ENCODE peak calls at places on chromosomes 13 and 19, in nine cellular contexts. G is esophagus muscularis mucosa, P is K562, X is upper lobe of left lung, U is A549, W is transverse colon, B is GM12878, O is tibial nerve, S is stomach. Z is an unnamed sample. For H3K9me3, the result is how much of the 10 kb centered on the place peaks cover.

GRCh38 chr19:53906211-53907192 is 2.6 kb upstream of the CACNG7 start:
- DNase-seq in G (no peak), P (peak), X (peak), U (no peak), W (peak), B (no peak), O (no peak), S (peak), Z (no peak)

GRCh38 chr13:23621316-23621645 is 51.1 kb downstream of the TNFRSF19 start:
- DNase-seq in G (no peak), P (no peak), X (no peak), U (peak), W (no peak), B (no peak), O (no peak), S (no peak), Z (no peak)

GRCh38 chr19:458091-459042 is 2.5 kb downstream of the SHC2 start:
- DNase-seq in G (no peak), P (no peak), X (peak), U (no peak), W (no peak), B (no peak), O (no peak), S (no peak), Z (no peak)

GRCh38 chr13:32222046-32222676 is 93.0 kb downstream of the ZAR1L start:
- DNase-seq in G (peak), P (no peak), X (no peak), U (no peak), W (no peak), B (no peak), O (no peak), S (no peak), Z (no peak)

GRCh38 chr13:57631607-57632275 is at the start of gene PCDH17:
- DNase-seq in G (no peak), P (no peak), X (peak), U (no peak), W (peak), B (no peak), O (no peak), S (peak), Z (no peak)

GRCh38 chr13:111046590-111047141 is 68.4 kb upstream of the ARHGEF7 start:
- DNase-seq in G (peak), P (peak), X (no peak), U (no peak), W (no peak), B (peak), O (no peak), S (no peak), Z (no peak)

GRCh38 chr19:48746738-48747575 is at the start of gene IZUMO1:
- DNase-seq in G (no peak), P (peak), X (peak), U (peak), W (peak), B (no peak), O (peak), S (peak), Z (no peak)

GRCh38 chr13:67048084-67048792 is 181.9 kb downstream of the PCDH9 start:
- DNase-seq in G (no peak), P (peak), X (no peak), U (no peak), W (no peak), B (no peak), O (no peak), S (no peak), Z (no peak)

GRCh38 chr13:45847554-45848224 is 3.9 kb downstream of the SIAH3 start:
- DNase-seq in G (no peak), P (peak), X (peak), U (no peak), W (peak), B (no peak), O (no peak), S (peak), Z (no peak)

GRCh38 chr13:31263346-31263745 is 63.6 kb downstream of the B3GLCT start:
- DNase-seq in G (no peak), P (no peak), X (no peak), U (no peak), W (no peak), B (no peak), O (no peak), S (no peak), Z (no peak)

GRCh38 chr19:15185188-15185587 is 15.6 kb downstream of the NOTCH3 start:
- DNase-seq in G (no peak), P (no peak), X (peak), U (no peak), W (no peak), B (no peak), O (no peak), S (no peak), Z (no peak)

GRCh38 chr19:4720037-4720700 is 3.5 kb downstream of the DPP9 start:
- DNase-seq in G (no peak), P (no peak), X (no peak), U (no peak), W (no peak), B (no peak), O (no peak), S (no peak), Z (no peak)

GRCh38 chr19:51809787-51810186 is 14.8 kb downstream of the FPR3 start:
- DNase-seq in G (no peak), P (no peak), X (no peak), U (no peak), W (no peak), B (no peak), O (no peak), S (no peak), Z (no peak)

GRCh38 chr13:40063743-40064142 is 408.3 kb downstream of the COG6 start:
- DNase-seq in G (peak), P (no peak), X (no peak), U (no peak), W (no peak), B (no peak), O (no peak), S (peak), Z (no peak)

GRCh38 chr19:41495589-41495988 is 52.6 kb downstream of the ERICH4 start:
- DNase-seq in G (no peak), P (no peak), X (no peak), U (no peak), W (no peak), B (no peak), O (no peak), S (no peak), Z (no peak)

GRCh38 chr19:10120538-10121198 is 969 bp upstream of the EIF3G start:
- DNase-seq in G (no peak), P (no peak), X (no peak), U (no peak), W (no peak), B (no peak), O (no peak), S (no peak), Z (no peak)

GRCh38 chr13:41648314-41648935 is 191.1 kb downstream of the RGCC start:
- DNase-seq in G (no peak), P (no peak), X (no peak), U (peak), W (no peak), B (no peak), O (no peak), S (no peak), Z (no peak)

GRCh38 chr19:35316560-35316959 is 12.4 kb upstream of the CD22 start:
- DNase-seq in G (no peak), P (no peak), X (no peak), U (no peak), W (no peak), B (no peak), O (no peak), S (no peak), Z (no peak)

GRCh38 chr13:28355822-28356371 is 139.0 kb downstream of the FLT1 start:
- DNase-seq in G (no peak), P (peak), X (no peak), U (no peak), W (no peak), B (no peak), O (no peak), S (no peak), Z (no peak)

GRCh38 chr13:29737061-29737460 is 113.4 kb downstream of the UBL3 start:
- DNase-seq in G (no peak), P (no peak), X (no peak), U (no peak), W (no peak), B (no peak), O (no peak), S (no peak), Z (no peak)

GRCh38 chr13:112072531-112073244 is 5.7 kb downstream of the SOX1 start:
- DNase-seq in G (no peak), P (no peak), X (peak), U (no peak), W (no peak), B (no peak), O (no peak), S (no peak), Z (peak)
- H3K9me3 ChIP-seq in G (under half), P (under half), X (under half), U (under half), W (under half), B (under half), O (under half), S (under half), Z (under half)

DNA sequence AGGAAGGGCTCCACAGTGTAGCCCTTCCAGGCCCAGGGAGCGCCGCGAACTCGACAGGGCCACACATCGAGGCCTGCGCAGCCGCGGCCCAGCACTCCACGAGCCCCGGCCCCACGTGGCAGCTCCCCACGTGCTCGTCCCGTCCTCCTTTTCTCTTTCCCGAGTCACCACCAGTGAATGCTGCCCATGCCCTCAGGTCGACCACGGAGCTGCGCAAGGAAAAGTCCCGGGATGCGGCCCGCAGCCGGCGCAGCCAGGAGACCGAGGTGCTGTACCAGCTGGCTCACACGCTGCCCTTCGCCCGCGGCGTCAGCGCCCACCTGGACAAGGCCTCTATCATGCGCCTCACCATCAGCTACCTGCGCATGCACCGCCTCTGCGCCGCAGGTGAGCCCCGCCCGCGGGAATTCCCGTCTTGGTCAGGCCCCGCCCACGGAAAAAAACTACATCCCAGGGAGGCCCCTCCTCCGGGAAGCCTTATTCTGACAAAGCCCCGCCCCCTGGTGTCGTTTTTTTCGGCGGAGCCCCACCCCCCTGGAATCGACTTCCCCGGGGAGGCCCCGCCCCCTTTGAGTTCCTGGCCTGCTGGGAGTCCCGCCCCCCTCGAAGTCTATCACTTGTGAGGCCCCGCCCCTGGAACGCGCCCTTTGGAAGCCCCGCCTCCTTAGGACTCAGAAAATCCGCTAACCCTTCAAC is 7.0 kb downstream of the HIF3A start:
- DNase-seq in G (no peak), P (peak), X (peak), U (peak), W (peak), B (no peak), O (no peak), S (peak), Z (no peak)
- TF ChIP-seq EP300 in G (no peak), P (no peak), X (no peak), U (no peak), W (no peak), B (no peak), O (no peak), S (no peak), Z (no peak)

GRCh38 chr19:23095406-23095805 is 21.4 kb upstream of the ZNF730 start:
- DNase-seq in G (no peak), P (no peak), X (no peak), U (no peak), W (no peak), B (no peak), O (no peak), S (no peak), Z (no peak)
- H3K9me3 ChIP-seq in G (under half), P (under half), X (under half), U (under half), W (under half), B (under half), O (under half), S (half or more), Z (under half)

DNA sequence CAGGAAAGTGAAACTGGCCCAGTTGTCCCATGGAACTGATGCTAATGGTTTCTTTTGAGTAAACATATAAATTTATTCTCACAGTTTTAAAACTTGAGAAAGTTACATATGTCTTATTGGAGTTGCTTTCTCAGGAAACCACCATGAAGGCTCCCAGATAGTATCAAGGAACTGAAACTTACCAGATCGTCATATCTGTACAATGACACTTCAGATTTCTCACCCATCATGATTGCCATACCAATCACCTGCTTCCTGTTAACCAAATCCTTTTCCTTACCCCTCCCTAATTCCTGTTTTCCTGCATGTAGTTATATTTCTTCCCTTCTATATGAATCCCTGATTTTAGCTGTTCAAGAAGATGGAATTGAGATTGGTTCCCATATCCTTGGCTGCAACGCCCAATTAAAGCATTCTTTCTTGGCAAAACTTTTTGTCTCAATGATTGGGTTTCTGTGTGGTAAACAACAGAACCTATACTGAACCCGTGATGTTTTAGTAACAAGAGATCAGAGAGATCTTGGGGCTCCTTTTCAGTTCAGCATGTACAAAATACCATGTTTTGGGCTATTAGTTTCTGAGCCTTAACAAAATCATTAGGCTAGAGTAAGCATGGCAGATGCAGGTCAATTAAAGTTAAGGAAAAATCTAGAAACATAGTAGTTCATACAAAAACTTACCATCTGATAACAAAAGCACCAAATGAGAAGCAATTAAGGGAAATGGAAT is 781.3 kb upstream of the MIR17HG start:
- DNase-seq in G (no peak), P (no peak), X (no peak), U (no peak), W (no peak), B (peak), O (no peak), S (no peak), Z (no peak)
- TF ChIP-seq EP300 in G (no peak), P (no peak), X (no peak), U (no peak), W (no peak), B (peak), O (no peak), S (no peak), Z (no peak)

GRCh38 chr19:44346556-44346955 is 9.9 kb downstream of the ZNF112 start:
- DNase-seq in G (no peak), P (no peak), X (no peak), U (no peak), W (no peak), B (no peak), O (no peak), S (no peak), Z (no peak)
- H3K9me3 ChIP-seq in G (under half), P (under half), X (half or more), U (half or more), W (under half), B (under half), O (under half), S (half or more), Z (under half)

GRCh38 chr19:5800361-5801270 is 4.3 kb upstream of the NRTN start:
- DNase-seq in G (no peak), P (peak), X (no peak), U (no peak), W (no peak), B (no peak), O (no peak), S (peak), Z (no peak)

GRCh38 chr19:5799247-5800241 is 5.3 kb upstream of the NRTN start:
- DNase-seq in G (no peak), P (peak), X (peak), U (no peak), W (no peak), B (no peak), O (no peak), S (peak), Z (no peak)

GRCh38 chr19:5803441-5803751 is 1.5 kb upstream of the NRTN start:
- DNase-seq in G (no peak), P (no peak), X (no peak), U (no peak), W (no peak), B (no peak), O (no peak), S (no peak), Z (no peak)

GRCh38 chr19:5803752-5804515 is 933 bp upstream of the NRTN start:
- DNase-seq in G (peak), P (peak), X (peak), U (peak), W (peak), B (peak), O (peak), S (peak), Z (peak)

GRCh38 chr19:5801796-5802616 is 2.9 kb upstream of the NRTN start:
- DNase-seq in G (no peak), P (peak), X (no peak), U (peak), W (no peak), B (no peak), O (no peak), S (no peak), Z (no peak)
- TF ChIP-seq EP300 in G (no peak), P (no peak), X (no peak), U (no peak), W (no peak), B (no peak), O (no peak), S (no peak), Z (no peak)

DNA sequence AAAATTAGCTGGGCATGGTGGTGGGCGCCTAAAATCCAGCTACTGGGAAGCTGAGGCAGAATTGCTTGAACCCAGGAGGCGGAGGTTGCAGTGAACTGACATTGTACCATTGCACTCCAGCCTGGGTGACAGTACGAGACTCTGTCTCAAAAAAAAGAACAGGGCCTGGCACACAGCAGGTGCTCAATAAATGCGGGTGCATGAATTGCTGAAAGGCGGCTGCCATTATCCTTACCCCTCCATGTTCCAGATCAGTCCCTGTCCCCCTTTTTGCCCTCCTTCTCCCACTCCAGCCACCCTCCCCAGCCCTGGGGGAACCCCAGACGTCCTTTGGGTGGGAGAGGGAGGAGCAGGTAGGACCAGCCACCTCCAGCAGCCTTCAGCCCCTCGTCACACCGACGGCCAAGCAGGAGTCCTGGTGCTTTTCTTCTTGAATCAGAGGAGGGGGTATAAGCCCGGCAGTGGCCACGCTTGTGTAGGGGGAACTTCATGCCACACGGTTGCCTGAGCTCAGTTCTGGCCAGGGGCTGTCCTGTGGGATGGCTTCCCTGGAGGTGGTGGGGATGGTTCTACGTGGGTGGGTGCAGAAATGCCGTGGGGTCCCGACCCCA is 20.4 kb upstream of the NFIC start:
- DNase-seq in G (no peak), P (no peak), X (no peak), U (no peak), W (no peak), B (no peak), O (no peak), S (no peak), Z (no peak)
- H3K9me3 ChIP-seq in G (under half), P (under half), X (under half), U (under half), W (under half), B (under half), O (under half), S (under half), Z (under half)